ENCODE peak calls at places on chromosomes 3 and 15, in ten cellular contexts. K is kidney, H is DND-41, X is Panc1, T is lower lobe of right lung, Y is neural progenitor cell, V is PC-3, Z is cardiac muscle cell, F is HCT116, O is pancreas. Q is an unnamed sample. For H3K4me1, the result is how much of the 10 kb centered on the place peaks cover.

GRCh38 chr3:139772539-139773500 is 95.0 kb upstream of the NMNAT3 start:
- DNase-seq in K (no peak), H (no peak), X (no peak), T (no peak), Y (no peak), V (peak), Z (peak), F (no peak), O (no peak), Q (no peak)

GRCh38 chr15:101063891-101064794 is 145.0 kb downstream of the LRRK1 start:
- DNase-seq in K (peak), H (no peak), X (no peak), T (peak), Y (no peak), V (no peak), Z (peak), F (no peak), O (peak), Q (peak)

GRCh38 chr15:81419304-81419943 is 45.4 kb upstream of the TMC3 start:
- DNase-seq in K (no peak), H (no peak), X (no peak), T (no peak), Y (peak), V (peak), Z (no peak), F (no peak), O (no peak), Q (no peak)

GRCh38 chr3:182631183-182632076 is 161.9 kb upstream of the ATP11B start:
- DNase-seq in K (no peak), H (no peak), X (no peak), T (no peak), Y (no peak), V (no peak), Z (no peak), F (no peak), O (no peak), Q (no peak)

GRCh38 chr15:34046471-34047145 is 7.6 kb upstream of the AVEN start:
- DNase-seq in K (no peak), H (no peak), X (no peak), T (no peak), Y (no peak), V (no peak), Z (no peak), F (no peak), O (no peak), Q (no peak)

GRCh38 chr3:11774296-11774877 is 72.3 kb downstream of the TAMM41 start:
- DNase-seq in K (no peak), H (no peak), X (no peak), T (no peak), Y (peak), V (peak), Z (peak), F (peak), O (peak), Q (peak)

GRCh38 chr3:169118666-169119370 is 544.7 kb downstream of the MECOM start:
- DNase-seq in K (no peak), H (no peak), X (no peak), T (no peak), Y (no peak), V (no peak), Z (no peak), F (no peak), O (no peak), Q (no peak)

GRCh38 chr3:172237121-172237742 is 197.9 kb downstream of the FNDC3B start:
- DNase-seq in K (no peak), H (no peak), X (no peak), T (no peak), Y (no peak), V (no peak), Z (no peak), F (no peak), O (no peak), Q (no peak)

GRCh38 chr3:20256144-20256543 is 70.1 kb upstream of the SGO1 start:
- DNase-seq in K (no peak), H (no peak), X (no peak), T (no peak), Y (no peak), V (peak), Z (no peak), F (no peak), O (no peak), Q (no peak)

GRCh38 chr3:14119166-14119510 is 5.5 kb downstream of the CHCHD4 start:
- DNase-seq in K (no peak), H (no peak), X (no peak), T (no peak), Y (no peak), V (no peak), Z (no peak), F (no peak), O (no peak), Q (no peak)

GRCh38 chr3:113211370-113212154 is at the start of gene BOC:
- DNase-seq in K (peak), H (no peak), X (no peak), T (peak), Y (peak), V (peak), Z (peak), F (no peak), O (peak), Q (no peak)

GRCh38 chr15:42726114-42726513 is 10.8 kb downstream of the CDAN1 start:
- DNase-seq in K (no peak), H (no peak), X (no peak), T (no peak), Y (no peak), V (no peak), Z (no peak), F (no peak), O (no peak), Q (no peak)

GRCh38 chr15:46956456-46956855 is 760.8 kb upstream of the SEMA6D start:
- DNase-seq in K (no peak), H (no peak), X (no peak), T (no peak), Y (no peak), V (no peak), Z (no peak), F (no peak), O (no peak), Q (peak)

GRCh38 chr3:170534232-170534631 is 51.6 kb downstream of the SLC7A14 start:
- DNase-seq in K (no peak), H (no peak), X (no peak), T (no peak), Y (no peak), V (peak), Z (no peak), F (no peak), O (no peak), Q (no peak)

GRCh38 chr15:35115155-35115725 is 30.1 kb upstream of the NANOGP8 start:
- DNase-seq in K (no peak), H (no peak), X (no peak), T (no peak), Y (peak), V (no peak), Z (peak), F (no peak), O (no peak), Q (no peak)

GRCh38 chr15:59830873-59831272 is 141.8 kb upstream of the BNIP2 start:
- DNase-seq in K (no peak), H (no peak), X (no peak), T (no peak), Y (no peak), V (no peak), Z (no peak), F (no peak), O (no peak), Q (no peak)

GRCh38 chr3:13462125-13462629 is 17.9 kb upstream of the HDAC11 start:
- DNase-seq in K (no peak), H (no peak), X (no peak), T (no peak), Y (no peak), V (no peak), Z (no peak), F (no peak), O (no peak), Q (no peak)

GRCh38 chr3:18740631-18741583 is 315.8 kb upstream of the SATB1 start:
- DNase-seq in K (no peak), H (peak), X (no peak), T (no peak), Y (no peak), V (no peak), Z (no peak), F (no peak), O (no peak), Q (peak)

GRCh38 chr3:54951405-54951804 is 23.5 kb upstream of the LRTM1 start:
- DNase-seq in K (peak), H (peak), X (no peak), T (peak), Y (peak), V (peak), Z (peak), F (no peak), O (peak), Q (peak)

GRCh38 chr3:142647856-142648255 is 51.7 kb downstream of the PLS1 start:
- DNase-seq in K (no peak), H (no peak), X (peak), T (no peak), Y (no peak), V (peak), Z (no peak), F (peak), O (no peak), Q (no peak)

GRCh38 chr3:29486917-29487316 is 206.0 kb downstream of the RBMS3 start:
- DNase-seq in K (no peak), H (no peak), X (no peak), T (no peak), Y (no peak), V (peak), Z (no peak), F (no peak), O (no peak), Q (no peak)

GRCh38 chr3:128824132-128824850 is 55.1 kb upstream of the ACAD9 start:
- DNase-seq in K (no peak), H (no peak), X (no peak), T (no peak), Y (no peak), V (no peak), Z (no peak), F (no peak), O (no peak), Q (no peak)

GRCh38 chr3:26623409-26624208 is 1.0 kb downstream of the LRRC3B start:
- DNase-seq in K (peak), H (no peak), X (no peak), T (peak), Y (peak), V (no peak), Z (no peak), F (no peak), O (no peak), Q (peak)

GRCh38 chr15:60758961-60759729 is 280.2 kb upstream of the ICE2 start:
- DNase-seq in K (no peak), H (no peak), X (no peak), T (no peak), Y (no peak), V (no peak), Z (peak), F (no peak), O (no peak), Q (no peak)

GRCh38 chr3:131933665-131934064 is 101.1 kb downstream of the CPNE4 start:
- DNase-seq in K (no peak), H (no peak), X (no peak), T (no peak), Y (no peak), V (no peak), Z (no peak), F (no peak), O (no peak), Q (no peak)

GRCh38 chr3:16338999-16339398 is 74.0 kb downstream of the OXNAD1 start:
- DNase-seq in K (no peak), H (peak), X (no peak), T (no peak), Y (no peak), V (peak), Z (peak), F (no peak), O (no peak), Q (no peak)

GRCh38 chr15:91873133-91873526 is 19.6 kb downstream of the SLCO3A1 start:
- DNase-seq in K (no peak), H (no peak), X (no peak), T (no peak), Y (no peak), V (no peak), Z (no peak), F (no peak), O (no peak), Q (no peak)

GRCh38 chr3:117080899-117081298 is 371.3 kb downstream of the TUSC7 start:
- DNase-seq in K (no peak), H (no peak), X (no peak), T (no peak), Y (no peak), V (no peak), Z (no peak), F (no peak), O (no peak), Q (no peak)

GRCh38 chr3:110562621-110563020 is 509.0 kb upstream of the NECTIN3 start:
- DNase-seq in K (no peak), H (no peak), X (no peak), T (no peak), Y (no peak), V (peak), Z (no peak), F (no peak), O (no peak), Q (no peak)

GRCh38 chr3:126911162-126912026 is 71.5 kb upstream of the PLXNA1 start:
- DNase-seq in K (peak), H (peak), X (peak), T (peak), Y (no peak), V (peak), Z (peak), F (peak), O (no peak), Q (peak)

GRCh38 chr15:70856884-70857546 is 3.1 kb upstream of the LARP6 start:
- DNase-seq in K (peak), H (no peak), X (peak), T (no peak), Y (no peak), V (peak), Z (peak), F (peak), O (peak), Q (peak)

GRCh38 chr3:41684802-41685740 is 276.8 kb downstream of the ULK4 start:
- DNase-seq in K (no peak), H (no peak), X (no peak), T (no peak), Y (peak), V (no peak), Z (no peak), F (no peak), O (no peak), Q (no peak)

GRCh38 chr3:30612422-30613134 is 6.2 kb downstream of the TGFBR2 start:
- DNase-seq in K (no peak), H (no peak), X (no peak), T (no peak), Y (no peak), V (no peak), Z (no peak), F (no peak), O (no peak), Q (no peak)

GRCh38 chr3:30611613-30612421 is 5.4 kb downstream of the TGFBR2 start:
- DNase-seq in K (no peak), H (peak), X (no peak), T (no peak), Y (no peak), V (peak), Z (peak), F (no peak), O (no peak), Q (no peak)

GRCh38 chr3:30614943-30615342 is 8.5 kb downstream of the TGFBR2 start:
- DNase-seq in K (no peak), H (no peak), X (no peak), T (no peak), Y (no peak), V (peak), Z (no peak), F (no peak), O (no peak), Q (no peak)

GRCh38 chr3:30614373-30614772 is 8.0 kb downstream of the TGFBR2 start:
- DNase-seq in K (no peak), H (no peak), X (no peak), T (no peak), Y (no peak), V (no peak), Z (no peak), F (no peak), O (no peak), Q (no peak)

GRCh38 chr3:30613135-30613825 is 6.9 kb downstream of the TGFBR2 start:
- DNase-seq in K (no peak), H (no peak), X (no peak), T (no peak), Y (no peak), V (no peak), Z (peak), F (no peak), O (no peak), Q (no peak)
- H3K4me1 ChIP-seq in K (under half), H (half or more), X (half or more), T (half or more), Y (under half), V (half or more), Z (under half), F (half or more), O (under half), Q (half or more)

GRCh38 chr3:71423151-71423906 is 160.2 kb downstream of the FOXP1 start:
- DNase-seq in K (no peak), H (no peak), X (no peak), T (no peak), Y (peak), V (peak), Z (peak), F (no peak), O (no peak), Q (peak)
- TF ChIP-seq CTCF in K (no peak), H (no peak), X (no peak), T (peak), Y (no peak), V (peak), Z (peak), F (no peak), O (no peak), Q (no peak)

GRCh38 chr15:68582236-68582635 is 3.4 kb downstream of the CORO2B start:
- DNase-seq in K (no peak), H (no peak), X (no peak), T (no peak), Y (no peak), V (no peak), Z (no peak), F (no peak), O (no peak), Q (peak)
- H3K4me1 ChIP-seq in K (under half), H (under half), X (under half), T (under half), Y (under half), V (under half), Z (under half), F (half or more), O (under half), Q (under half)

GRCh38 chr15:51908312-51908711 is 63.3 kb downstream of the LEO1 start:
- DNase-seq in K (no peak), H (no peak), X (no peak), T (no peak), Y (no peak), V (peak), Z (no peak), F (no peak), O (no peak), Q (no peak)

GRCh38 chr15:51912528-51912927 is 59.0 kb downstream of the LEO1 start:
- DNase-seq in K (no peak), H (no peak), X (no peak), T (no peak), Y (no peak), V (no peak), Z (no peak), F (no peak), O (no peak), Q (no peak)

GRCh38 chr15:51904931-51905330 is 66.6 kb downstream of the LEO1 start:
- DNase-seq in K (no peak), H (no peak), X (no peak), T (no peak), Y (no peak), V (peak), Z (no peak), F (no peak), O (no peak), Q (no peak)

GRCh38 chr15:51909591-51909990 is 62.0 kb downstream of the LEO1 start:
- DNase-seq in K (no peak), H (no peak), X (no peak), T (no peak), Y (no peak), V (no peak), Z (no peak), F (no peak), O (no peak), Q (no peak)

DNA sequence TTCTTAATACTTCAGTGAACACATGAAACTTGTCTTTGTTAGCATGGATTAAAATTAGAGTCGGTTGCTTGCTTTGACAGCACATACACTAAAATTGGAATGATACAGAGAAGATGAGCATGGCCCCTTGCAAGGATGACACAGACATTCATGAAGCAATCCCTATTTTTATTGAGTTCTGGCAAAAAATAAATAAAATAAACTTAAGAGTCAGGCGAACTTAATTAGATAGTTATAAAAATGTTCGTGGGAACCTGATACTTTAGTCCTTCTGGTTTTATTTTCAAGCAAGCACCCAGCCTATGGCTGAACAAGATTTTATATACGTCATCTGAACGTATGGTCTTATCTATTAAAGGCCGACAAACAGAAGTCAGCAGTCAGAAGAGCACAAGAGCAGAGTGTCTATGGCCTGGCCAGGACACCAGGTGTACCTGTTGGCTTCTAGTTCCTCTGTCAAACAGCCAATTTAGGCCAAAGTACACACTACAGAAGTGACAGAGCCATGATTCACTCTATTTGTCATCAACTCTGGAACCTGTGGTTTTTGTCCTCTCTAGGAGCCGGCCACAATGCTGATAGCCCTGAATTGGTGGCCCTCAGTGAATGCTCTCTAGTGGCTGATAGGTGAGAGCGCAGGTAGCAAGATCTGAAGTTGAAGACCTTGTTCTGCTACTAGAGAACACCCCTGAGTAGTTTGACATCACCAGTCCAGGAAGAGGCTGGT is 64.3 kb downstream of the LEO1 start:
- DNase-seq in K (no peak), H (no peak), X (peak), T (no peak), Y (no peak), V (peak), Z (no peak), F (peak), O (peak), Q (no peak)
- TF ChIP-seq CTCF in K (no peak), H (no peak), X (peak), T (no peak), Y (no peak), V (peak), Z (no peak), F (peak), O (peak), Q (no peak)

GRCh38 chr15:57382969-57383368 is 6.7 kb downstream of the CGNL1 start:
- DNase-seq in K (no peak), H (no peak), X (no peak), T (no peak), Y (no peak), V (no peak), Z (no peak), F (no peak), O (no peak), Q (no peak)

GRCh38 chr15:57379487-57379886 is 3.2 kb downstream of the CGNL1 start:
- DNase-seq in K (no peak), H (no peak), X (no peak), T (no peak), Y (no peak), V (no peak), Z (no peak), F (no peak), O (no peak), Q (no peak)

GRCh38 chr15:57382222-57382621 is 5.9 kb downstream of the CGNL1 start:
- DNase-seq in K (no peak), H (no peak), X (no peak), T (no peak), Y (no peak), V (no peak), Z (no peak), F (no peak), O (peak), Q (no peak)

GRCh38 chr15:57384024-57384423 is 7.7 kb downstream of the CGNL1 start:
- DNase-seq in K (no peak), H (no peak), X (no peak), T (no peak), Y (no peak), V (no peak), Z (peak), F (no peak), O (no peak), Q (peak)

GRCh38 chr15:57380854-57381253 is 4.5 kb downstream of the CGNL1 start:
- DNase-seq in K (no peak), H (no peak), X (no peak), T (no peak), Y (no peak), V (no peak), Z (no peak), F (no peak), O (no peak), Q (no peak)
- H3K4me1 ChIP-seq in K (under half), H (under half), X (under half), T (half or more), Y (under half), V (under half), Z (half or more), F (under half), O (under half), Q (half or more)

Q was measured in heart left ventricle.